ENCODE peak calls at places on chromosomes 2 and 18, in five cellular contexts. E is dorsolateral prefrontal cortex, R is glutamatergic neuron, L is coronary artery, Y is omental fat pad. G is an unnamed sample.

GRCh38 chr2:62473428-62473827 is 32.6 kb downstream of the TMEM17 start:
- DNase-seq in Y (no peak), R (no peak), L (no peak), E (no peak), G (no peak)

GRCh38 chr2:227410191-227410590 is 22.4 kb upstream of the SCYGR1 start:
- DNase-seq in R (no peak), Y (no peak), E (no peak), L (no peak), G (no peak)

GRCh38 chr2:118565816-118566540 is 281.5 kb downstream of the EN1 start:
- DNase-seq in R (no peak), L (no peak), E (no peak), Y (no peak), G (no peak)

GRCh38 chr18:68428026-68428425 is 286.9 kb downstream of the TMX3 start:
- DNase-seq in E (peak), R (peak), L (no peak), Y (no peak), G (no peak)

GRCh38 chr18:13003466-13003896 is 12.3 kb downstream of the CEP192 start:
- DNase-seq in E (no peak), R (peak), Y (no peak), L (no peak), G (peak)

GRCh38 chr2:219001577-219002394 is 8.6 kb upstream of the CRYBA2 start:
- DNase-seq in Y (no peak), L (no peak), R (peak), E (no peak), G (peak)

GRCh38 chr2:147525724-147526489 is 318.9 kb upstream of the ACVR2A start:
- DNase-seq in L (no peak), Y (no peak), E (no peak), R (no peak), G (no peak)

GRCh38 chr18:72986103-72986502 is 118.3 kb upstream of the NETO1 start:
- DNase-seq in R (no peak), L (no peak), Y (no peak), E (no peak), G (no peak)

GRCh38 chr2:213885485-213885884 is 525.4 kb upstream of the VWC2L start:
- DNase-seq in R (no peak), E (no peak), Y (no peak), L (no peak), G (no peak)
- TF ChIP-seq CTCF in R (no peak), E (no peak), Y (no peak), L (no peak), G (no peak)

GRCh38 chr2:175039031-175039430 is 33.9 kb upstream of the CHN1 start:
- DNase-seq in L (no peak), Y (no peak), E (no peak), R (no peak), G (no peak)

GRCh38 chr2:175037941-175038340 is 32.8 kb upstream of the CHN1 start:
- DNase-seq in R (no peak), E (no peak), Y (no peak), L (no peak), G (no peak)

GRCh38 chr2:175034728-175035127 is 29.5 kb upstream of the CHN1 start:
- DNase-seq in L (no peak), E (no peak), R (no peak), Y (no peak), G (no peak)

GRCh38 chr2:175035806-175036205 is 30.6 kb upstream of the CHN1 start:
- DNase-seq in R (no peak), Y (no peak), E (no peak), L (no peak), G (no peak)

DNA sequence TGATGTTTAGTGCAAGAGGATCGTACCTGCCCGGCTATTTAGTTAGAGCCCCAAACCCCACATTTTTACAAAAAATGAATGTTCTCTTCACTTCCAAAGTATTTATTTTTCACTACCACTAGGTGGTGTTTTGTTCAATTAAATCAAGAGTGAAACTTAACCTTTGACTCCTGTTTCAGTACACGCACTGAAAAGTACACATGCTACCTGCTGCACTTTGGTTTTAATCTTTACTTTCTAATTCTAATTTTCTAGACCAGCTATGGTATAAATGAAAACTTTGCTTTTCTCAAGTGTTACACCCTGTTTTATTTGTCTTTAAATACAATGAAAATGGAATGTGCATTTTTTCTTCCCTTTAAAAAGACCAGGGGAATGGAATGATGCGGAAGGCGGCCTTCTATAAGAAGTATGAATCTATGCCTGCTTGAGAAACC is 31.4 kb upstream of the CHN1 start:
- DNase-seq in E (no peak), L (no peak), R (no peak), Y (no peak), G (no peak)
- TF ChIP-seq CTCF in E (peak), L (no peak), R (peak), Y (no peak), G (peak)

DNA sequence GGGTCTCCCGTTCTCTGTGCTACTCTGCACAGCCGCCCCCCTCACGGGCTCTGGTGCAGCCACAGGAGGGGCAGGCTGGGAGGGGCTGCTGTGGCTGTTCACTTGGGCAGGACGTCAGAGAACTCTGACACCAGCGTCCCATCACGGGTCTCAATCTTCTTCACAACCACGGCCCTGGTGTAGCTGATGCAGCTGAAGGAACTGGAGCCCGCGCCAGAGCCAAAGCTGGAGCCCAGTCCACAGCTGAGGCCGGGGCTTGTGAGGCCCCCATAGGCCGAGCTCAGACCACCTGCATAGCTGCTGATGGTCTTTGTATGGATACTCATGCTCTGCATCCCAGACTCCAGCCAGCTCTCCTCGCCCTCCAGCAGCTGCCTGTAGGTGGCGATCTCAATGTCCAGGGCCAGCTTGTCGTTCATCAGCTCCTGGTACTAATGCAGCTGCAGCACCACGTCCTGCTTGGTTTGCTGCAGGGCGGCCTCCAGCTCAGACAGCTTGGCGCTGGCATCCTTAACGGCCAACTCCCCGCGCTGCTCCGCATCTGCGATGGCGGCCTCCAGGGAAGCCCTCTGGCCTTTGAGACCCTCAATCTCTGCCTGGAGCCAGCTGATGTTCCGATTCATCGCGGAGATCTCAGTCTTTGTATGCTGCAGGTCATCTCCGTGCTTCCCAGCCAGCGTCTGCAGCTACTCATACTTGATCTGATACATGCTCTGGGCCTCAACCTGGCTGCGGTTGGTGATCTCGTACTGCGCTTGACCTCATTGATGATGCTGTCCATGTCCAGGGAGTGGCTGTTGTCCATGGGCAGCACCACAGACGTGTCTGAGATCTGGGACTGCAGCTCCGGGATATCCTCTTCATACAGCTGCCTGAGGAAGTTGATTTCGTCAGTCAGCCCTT is 7.4 kb upstream of the DUSP19 start:
- DNase-seq in R (peak), Y (no peak), E (no peak), L (no peak), G (peak)
- TF ChIP-seq CTCF in R (no peak), Y (no peak), E (no peak), L (no peak), G (peak)

GRCh38 chr18:37335337-37335736 is 230.3 kb downstream of the CELF4 start:
- DNase-seq in E (no peak), R (no peak), L (no peak), Y (no peak), G (peak)
- TF ChIP-seq CTCF in E (peak), R (no peak), L (no peak), Y (no peak), G (peak)

GRCh38 chr2:163884416-163884815 is 148.6 kb upstream of the FIGN start:
- DNase-seq in R (no peak), E (no peak), Y (no peak), L (no peak), G (no peak)

GRCh38 chr2:163877316-163877715 is 141.5 kb upstream of the FIGN start:
- DNase-seq in E (no peak), Y (no peak), L (no peak), R (no peak), G (peak)

GRCh38 chr2:163878718-163879117 is 142.9 kb upstream of the FIGN start:
- DNase-seq in R (peak), L (no peak), E (no peak), Y (no peak), G (peak)
- TF ChIP-seq CTCF in R (peak), L (no peak), E (peak), Y (no peak), G (peak)

DNA sequence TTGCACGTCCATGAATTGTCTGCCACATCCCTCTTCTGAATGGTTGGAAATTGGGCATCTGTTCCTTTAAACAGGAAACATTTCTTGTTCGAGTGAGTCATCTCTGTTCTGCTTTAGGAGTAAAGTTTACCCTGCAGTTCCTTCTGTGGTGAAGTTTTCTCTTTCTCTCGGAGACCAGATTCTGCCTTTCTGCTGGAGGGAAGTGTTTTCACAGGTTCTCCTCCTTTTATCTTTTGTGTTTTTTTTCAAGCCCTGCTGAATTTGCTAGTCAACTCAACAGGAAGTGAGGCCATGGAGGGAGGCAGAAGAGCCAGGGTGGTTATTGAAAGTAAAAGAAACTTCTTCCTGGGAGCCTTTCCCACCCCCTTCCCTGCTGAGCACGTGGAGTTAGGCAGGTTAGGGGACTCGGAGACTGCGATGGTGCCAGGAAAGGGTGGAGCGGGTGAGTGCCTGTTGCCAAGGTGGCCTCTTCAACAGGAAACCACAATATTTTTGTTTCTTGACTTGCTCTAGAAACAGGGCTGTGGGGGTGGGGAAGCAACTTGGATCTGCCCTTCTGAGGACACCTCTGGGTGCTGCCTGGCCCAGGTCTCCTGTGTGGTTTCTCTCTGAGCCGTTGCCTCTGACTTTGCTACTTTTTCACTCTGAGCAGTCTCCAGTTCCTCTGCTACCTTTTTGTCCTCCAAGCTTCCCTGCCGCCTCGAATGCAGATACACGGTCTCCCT is 2.2 kb upstream of the CASP8 start:
- DNase-seq in E (no peak), L (peak), R (no peak), Y (no peak), G (no peak)
- TF ChIP-seq CTCF in E (no peak), L (no peak), R (no peak), Y (no peak), G (no peak)

DNA sequence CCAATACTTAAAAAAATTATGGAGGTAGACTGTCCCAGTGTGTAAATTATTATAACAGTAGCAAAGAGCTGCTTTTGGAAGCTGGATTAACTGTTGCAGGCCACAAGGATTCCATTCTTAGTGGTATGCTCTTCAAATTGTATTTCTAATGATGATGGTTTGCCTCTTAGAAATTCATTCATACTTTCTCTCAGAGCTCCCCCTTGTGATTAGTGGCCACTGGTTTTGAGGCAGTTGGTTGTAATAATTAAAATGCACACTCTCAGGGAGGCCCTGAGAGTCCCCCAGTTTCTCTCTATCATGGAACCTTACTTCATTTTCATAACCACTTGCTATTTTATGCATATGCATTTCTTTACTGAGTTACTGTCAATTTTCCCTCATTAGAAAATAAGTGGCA is 122.5 kb downstream of the PLA2R1 start:
- DNase-seq in E (no peak), R (no peak), Y (no peak), L (no peak), G (no peak)
- TF ChIP-seq CTCF in E (no peak), R (no peak), Y (no peak), L (no peak), G (no peak)

GRCh38 chr2:37637122-37637875 is 34.1 kb downstream of the CDC42EP3 start:
- DNase-seq in L (no peak), Y (no peak), R (no peak), E (no peak), G (no peak)
- TF ChIP-seq CTCF in L (no peak), Y (no peak), R (no peak), E (no peak), G (no peak)

G was measured in nephron progenitor cell.